ENCODE peak calls at places on chromosome 2, in seven cellular contexts. X, V, F, I, R, U and W are unnamed samples.

GRCh38 chr2:150339282-150339681 is 148.2 kb downstream of the RND3 start:
- DNase-seq in X (no peak), U (no peak), I (no peak), R (no peak), V (no peak), F (peak), W (no peak)

GRCh38 chr2:158777077-158777476 is 18.0 kb upstream of the DAPL1 start:
- DNase-seq in F (peak), U (no peak), I (no peak), V (no peak), X (no peak), R (no peak), W (no peak)

GRCh38 chr2:238098854-238099708 is 1.1 kb upstream of the ESPNL start:
- DNase-seq in F (no peak), X (peak), V (no peak), I (no peak), R (no peak), U (no peak), W (peak)

GRCh38 chr2:74198461-74199274 is at the start of gene MTHFD2:
- DNase-seq in F (peak), I (peak), R (peak), V (peak), U (peak), X (peak), W (peak)

GRCh38 chr2:238947243-238947760 is 99.4 kb downstream of the TWIST2 start:
- DNase-seq in V (no peak), U (no peak), F (no peak), R (no peak), I (no peak), X (no peak), W (no peak)

GRCh38 chr2:106028192-106028591 is 165.9 kb downstream of the UXS1 start:
- DNase-seq in V (no peak), X (no peak), F (no peak), I (no peak), U (no peak), R (no peak), W (no peak)

GRCh38 chr2:110105608-110106467 is 9.8 kb downstream of the MALL start:
- DNase-seq in F (peak), X (no peak), R (peak), I (peak), V (no peak), U (no peak), W (peak)

GRCh38 chr2:238240761-238241711 is 1.2 kb upstream of the HES6 start:
- DNase-seq in V (peak), X (peak), R (peak), I (peak), F (peak), U (peak), W (no peak)

GRCh38 chr2:64982311-64982857 is 6.8 kb upstream of the SLC1A4 start:
- DNase-seq in V (no peak), R (no peak), U (no peak), F (no peak), X (no peak), I (no peak), W (no peak)

GRCh38 chr2:27582129-27582694 is 630 bp upstream of the ZNF512 start:
- DNase-seq in R (no peak), F (no peak), I (no peak), V (no peak), U (peak), X (peak), W (no peak)

GRCh38 chr2:237403024-237403882 is 10.7 kb downstream of the COL6A3 start:
- DNase-seq in V (no peak), X (no peak), R (peak), I (no peak), U (no peak), F (peak), W (peak)

GRCh38 chr2:217942731-217943335 is 60.0 kb downstream of the TNS1 start:
- DNase-seq in V (no peak), U (no peak), R (no peak), I (no peak), X (no peak), F (no peak), W (no peak)

GRCh38 chr2:240785424-240786335 is 34.3 kb downstream of the KIF1A start:
- DNase-seq in I (no peak), X (no peak), F (no peak), U (no peak), V (no peak), R (no peak), W (no peak)

GRCh38 chr2:82789886-82790276 is 1669.2 kb downstream of the SUCLG1 start:
- DNase-seq in X (no peak), F (no peak), I (no peak), V (no peak), R (peak), U (no peak), W (no peak)

GRCh38 chr2:45000921-45001628 is 8.2 kb downstream of the SIX2 start:
- DNase-seq in I (peak), R (no peak), U (peak), X (no peak), V (no peak), F (no peak), W (no peak)

GRCh38 chr2:39243469-39244123 is at the start of gene CDKL4:
- DNase-seq in V (no peak), F (no peak), X (no peak), U (no peak), I (no peak), R (no peak), W (no peak)

GRCh38 chr2:118992740-118993391 is 50.9 kb downstream of the MARCO start:
- DNase-seq in X (no peak), R (no peak), U (no peak), V (no peak), I (no peak), F (no peak), W (no peak)

GRCh38 chr2:106158871-106159270 is 35.2 kb downstream of the UXS1 start:
- DNase-seq in U (no peak), X (no peak), F (no peak), R (no peak), V (no peak), I (no peak), W (no peak)

GRCh38 chr2:8684885-8685696 is 3.2 kb downstream of the ID2 start:
- DNase-seq in U (peak), I (no peak), F (no peak), X (peak), V (peak), R (peak), W (no peak)

GRCh38 chr2:60560734-60561649 is 7.5 kb upstream of the BCL11A start:
- DNase-seq in F (peak), I (no peak), X (no peak), R (no peak), V (no peak), U (peak), W (no peak)

GRCh38 chr2:99811544-99811943 is 321.7 kb upstream of the REV1 start:
- DNase-seq in I (no peak), F (peak), V (no peak), R (peak), X (no peak), U (no peak), W (peak)

GRCh38 chr2:129913695-129914495 is 65.6 kb upstream of the RAB6C start:
- DNase-seq in V (no peak), I (no peak), U (no peak), R (no peak), F (no peak), X (no peak), W (no peak)

GRCh38 chr2:20343128-20343527 is 7.5 kb downstream of the PUM2 start:
- DNase-seq in R (peak), I (no peak), X (no peak), U (no peak), F (peak), V (no peak), W (no peak)

GRCh38 chr2:217958206-217958888 is 44.4 kb downstream of the TNS1 start:
- DNase-seq in R (no peak), X (no peak), V (no peak), I (no peak), U (no peak), F (no peak), W (no peak)

GRCh38 chr2:8312861-8313768 is 368.7 kb upstream of the ID2 start:
- DNase-seq in V (no peak), X (no peak), F (peak), R (peak), U (peak), I (no peak), W (no peak)

GRCh38 chr2:105442721-105443120 is 43.9 kb upstream of the FHL2 start:
- DNase-seq in X (no peak), F (no peak), R (no peak), V (no peak), I (no peak), U (no peak), W (no peak)

GRCh38 chr2:217248312-217248935 is 388.6 kb upstream of the TNP1 start:
- DNase-seq in V (no peak), F (no peak), I (no peak), R (peak), X (peak), U (no peak), W (peak)

GRCh38 chr2:67277450-67277849 is 119.7 kb upstream of the ETAA1 start:
- DNase-seq in F (no peak), U (peak), X (no peak), I (no peak), V (no peak), R (no peak), W (no peak)
- TF ChIP-seq CTCF in F (no peak), U (peak), X (no peak), I (no peak), V (no peak), R (no peak), W (no peak)

DNA sequence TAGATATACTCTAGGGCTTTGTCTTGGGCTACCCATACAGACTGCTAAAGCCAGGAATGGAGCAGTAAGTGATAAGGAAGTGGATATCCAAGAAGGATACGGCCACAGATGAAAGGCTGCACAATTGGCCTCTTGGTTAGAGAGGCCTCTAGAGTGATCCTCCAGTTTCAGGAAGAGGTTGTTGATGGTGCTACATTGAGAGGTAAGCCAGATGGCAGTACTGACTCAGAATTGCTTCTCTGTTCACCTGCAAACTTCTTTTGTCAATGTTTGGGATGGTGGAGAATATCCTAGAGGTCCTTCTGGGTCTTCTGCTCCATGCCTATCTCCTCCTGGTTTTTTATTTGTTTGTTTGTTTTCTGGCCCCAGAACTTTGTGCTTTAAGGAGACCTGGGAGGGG is 226.8 kb upstream of the LRRTM1 start:
- DNase-seq in F (no peak), V (no peak), R (no peak), U (no peak), X (no peak), I (no peak), W (no peak)
- TF ChIP-seq CTCF in F (no peak), V (no peak), R (no peak), U (no peak), X (no peak), I (no peak), W (no peak)

DNA sequence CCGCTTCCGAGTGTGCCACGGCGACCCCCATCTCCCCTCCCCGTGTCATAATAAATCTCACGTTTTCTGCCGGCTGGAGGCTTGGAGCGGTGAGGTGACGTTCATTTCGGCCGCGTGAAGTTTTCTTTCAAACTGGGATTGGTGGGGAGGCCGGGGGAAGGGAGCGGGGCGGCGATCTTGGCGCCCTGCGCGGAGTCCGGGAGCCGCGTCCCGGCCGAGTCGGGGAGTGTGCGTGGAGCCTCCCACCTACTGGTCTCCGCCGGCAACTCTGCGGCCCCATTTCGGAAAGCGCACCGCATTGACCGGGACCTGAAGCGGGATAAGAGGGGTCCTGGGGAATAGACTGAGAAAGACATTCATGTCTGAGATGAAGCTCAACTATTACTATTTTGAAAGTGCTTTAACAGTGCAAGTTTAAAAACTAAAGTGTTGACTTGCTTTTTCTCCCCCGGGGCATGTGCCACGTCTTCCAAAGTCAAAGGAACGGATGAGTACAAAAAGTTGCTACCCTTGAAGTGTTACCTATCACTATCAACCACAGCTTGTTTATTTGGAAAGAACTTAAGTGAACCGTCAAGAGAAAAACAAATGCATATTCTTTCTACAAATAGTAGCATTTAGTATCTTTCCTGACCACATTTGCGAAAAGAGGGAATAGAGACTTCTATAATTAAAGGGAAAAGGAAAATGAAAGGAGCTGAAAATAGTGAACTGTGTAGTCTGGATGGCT is 818 bp upstream of the IKZF2 start:
- DNase-seq in X (peak), V (peak), U (peak), R (peak), F (peak), I (peak), W (peak)
- TF ChIP-seq CTCF in X (peak), V (peak), U (peak), R (peak), F (peak), I (no peak), W (peak)

GRCh38 chr2:204628926-204629661 is 83.8 kb downstream of the PARD3B start:
- DNase-seq in F (peak), V (no peak), X (no peak), U (no peak), R (peak), I (peak), W (peak)

GRCh38 chr2:204625135-204625534 is 79.9 kb downstream of the PARD3B start:
- DNase-seq in X (no peak), U (peak), V (no peak), I (peak), R (peak), F (peak), W (no peak)
- TF ChIP-seq CTCF in X (no peak), U (peak), V (no peak), I (no peak), R (peak), F (no peak), W (no peak)